ENCODE peak calls at places on chromosomes 6 and 20, in four cellular contexts. L is T-cell; J is Daoy; E is CD4-positive, alpha-beta T cell. H is an unnamed sample.

GRCh38 chr20:45685896-45686295 is 15.9 kb upstream of the WFDC11 start:
- DNase-seq in J (no peak), E (no peak), L (no peak), H (no peak)

GRCh38 chr6:170497845-170498281 is 55.2 kb downstream of the PSMB1 start:
- DNase-seq in J (peak), L (no peak), E (no peak), H (no peak)

GRCh38 chr6:84428300-84428907 is 201.0 kb upstream of the CEP162 start:
- DNase-seq in E (no peak), J (peak), L (no peak), H (peak)

GRCh38 chr6:129667621-129668020 is 42.4 kb downstream of the ARHGAP18 start:
- DNase-seq in E (no peak), L (no peak), J (no peak), H (no peak)

GRCh38 chr6:126923807-126924206 is 194.7 kb upstream of the RSPO3 start:
- DNase-seq in J (no peak), E (no peak), L (no peak), H (no peak)

GRCh38 chr20:47493175-47493953 is 8.3 kb upstream of the NCOA3 start:
- DNase-seq in L (no peak), E (peak), J (peak), H (peak)

GRCh38 chr6:147166360-147166944 is 37.8 kb upstream of the STXBP5 start:
- DNase-seq in E (no peak), J (no peak), L (no peak), H (no peak)

GRCh38 chr6:38644951-38645350 is 5.2 kb upstream of the BTBD9 start:
- DNase-seq in L (no peak), E (no peak), J (no peak), H (no peak)

GRCh38 chr6:32086661-32087573 is 22.2 kb downstream of the TNXB start:
- DNase-seq in L (no peak), J (peak), E (no peak), H (peak)

GRCh38 chr6:85191656-85192055 is 258.2 kb upstream of the NT5E start:
- DNase-seq in E (no peak), J (no peak), L (no peak), H (no peak)

GRCh38 chr6:148441454-148441911 is 98.8 kb downstream of the SASH1 start:
- DNase-seq in J (peak), E (no peak), L (no peak), H (peak)

GRCh38 chr6:35532141-35532540 is 19.4 kb upstream of the TULP1 start:
- DNase-seq in L (no peak), J (no peak), E (no peak), H (no peak)

GRCh38 chr6:122770835-122771601 is 8.5 kb upstream of the FABP7 start:
- DNase-seq in J (no peak), L (no peak), E (no peak), H (no peak)

GRCh38 chr6:43496370-43497128 is 13.6 kb downstream of the LRRC73 start:
- DNase-seq in J (peak), E (no peak), L (no peak), H (no peak)

H was measured in H4.